ENCODE peak calls at places on chromosomes 5 and 9, in five cellular contexts. W, R, X, E and S are unnamed samples.

GRCh38 chr5:71697967-71698366 is 21.1 kb upstream of the CARTPT start:
- DNase-seq in W (no peak), E (no peak), X (peak; percentile 27), R (no peak), S (no peak)

GRCh38 chr5:125798311-125798710 is 624.9 kb upstream of the GRAMD2B start:
- DNase-seq in R (no peak), E (no peak), X (peak; percentile 3), W (no peak), S (no peak)

GRCh38 chr5:57537831-57538230 is 55.2 kb upstream of the ACTBL2 start:
- DNase-seq in E (no peak), W (no peak), X (no peak), R (no peak), S (no peak)

GRCh38 chr5:42951169-42951846 is 88.8 kb downstream of the ANXA2R start:
- DNase-seq in E (peak; percentile 87), W (no peak), R (no peak), X (no peak), S (peak; percentile 59)

GRCh38 chr5:67248703-67249589 is 52.3 kb upstream of the CD180 start:
- DNase-seq in X (no peak), R (no peak), W (no peak), E (no peak), S (peak; percentile 20)

GRCh38 chr9:32251539-32251938 is 132.9 kb upstream of the ACO1 start:
- DNase-seq in X (peak; percentile 59), E (no peak), W (no peak), R (peak; percentile 66), S (peak; percentile 38)

GRCh38 chr5:171226096-171226495 is 83.0 kb upstream of the TLX3 start:
- DNase-seq in R (no peak), W (no peak), E (no peak), X (no peak), S (no peak)

GRCh38 chr5:6473284-6473683 is 24.6 kb downstream of the UBE2QL1 start:
- DNase-seq in R (no peak), X (no peak), W (no peak), E (no peak), S (no peak)

GRCh38 chr5:142815469-142815868 is 45.3 kb downstream of the ARHGAP26 start:
- DNase-seq in W (no peak), X (no peak), E (no peak), R (no peak), S (no peak)
- H3K4me1 ChIP-seq in W (peaks cover 57% of the 10 kb centered on the region), X (peaks cover 59% of the 10 kb centered on the region), E (peaks cover 2% of the 10 kb centered on the region), R (peaks cover 6% of the 10 kb centered on the region), S (peaks cover 40% of the 10 kb centered on the region)

DNA sequence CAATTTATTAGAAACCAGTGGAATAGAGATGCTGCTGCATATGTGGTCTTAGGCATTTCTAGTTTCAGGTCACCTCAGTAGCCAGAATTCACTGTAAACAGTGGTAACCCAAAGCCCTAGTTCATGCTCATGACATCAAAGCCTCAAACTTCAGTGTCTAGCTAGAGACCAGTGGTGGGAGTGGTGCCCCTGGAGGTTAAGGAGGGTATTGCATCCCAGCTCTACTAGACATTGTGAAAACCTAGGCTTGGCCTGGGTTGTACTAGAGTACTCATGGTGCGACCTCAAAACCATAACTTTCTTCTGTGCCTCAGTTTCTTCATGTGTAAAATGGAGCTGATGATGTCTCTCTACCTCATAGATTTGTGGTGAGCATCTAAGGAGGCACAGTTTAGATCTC is 18.8 kb downstream of the COL5A1 start:
- DNase-seq in X (peak; percentile 67), E (no peak), W (no peak), R (no peak), S (no peak)
- H3K4me1 ChIP-seq in X (peaks cover 17% of the 10 kb centered on the region), E (no peaks in the 10 kb centered on the region), W (peaks cover 31% of the 10 kb centered on the region), R (peaks cover 4% of the 10 kb centered on the region), S (peaks cover 43% of the 10 kb centered on the region)

DNA sequence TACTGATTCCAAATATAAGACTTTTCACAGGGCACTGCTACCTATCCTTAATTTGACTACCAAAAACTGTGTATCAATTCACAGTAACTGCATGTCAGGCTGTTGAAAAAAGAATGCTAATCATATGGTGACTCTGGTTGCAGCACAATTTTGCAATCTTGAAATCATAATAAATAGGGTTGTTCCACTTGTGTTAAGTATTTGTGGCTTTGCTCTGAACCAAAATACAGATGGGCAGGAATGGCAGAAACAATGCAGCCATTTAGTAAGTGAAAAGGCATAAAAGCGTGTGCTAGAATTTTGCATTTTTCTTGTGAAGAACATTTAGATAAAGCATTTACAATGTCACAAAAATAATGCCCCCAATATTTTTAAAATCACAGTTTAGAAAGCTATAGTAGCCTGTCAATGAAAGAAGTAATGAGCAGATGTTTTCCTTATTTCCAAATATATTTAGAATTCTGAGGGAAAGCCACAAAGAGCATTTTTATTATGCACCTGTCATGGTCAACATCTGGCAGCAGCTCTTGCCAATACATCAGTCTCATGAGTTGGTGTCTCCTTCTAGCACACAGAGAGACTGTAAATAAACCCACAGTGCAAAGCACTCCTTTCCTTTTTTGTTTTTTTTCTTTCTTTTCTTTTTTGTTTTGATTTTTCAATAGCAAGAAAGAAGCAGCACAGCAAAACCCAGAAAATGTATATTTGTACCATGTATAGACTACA is 54.8 kb upstream of the PAM start:
- DNase-seq in W (no peak), X (no peak), R (no peak), E (no peak), S (no peak)
- H3K4me1 ChIP-seq in W (no peaks in the 10 kb centered on the region), X (no peaks in the 10 kb centered on the region), R (no peaks in the 10 kb centered on the region), E (no peaks in the 10 kb centered on the region), S (no peaks in the 10 kb centered on the region)

DNA sequence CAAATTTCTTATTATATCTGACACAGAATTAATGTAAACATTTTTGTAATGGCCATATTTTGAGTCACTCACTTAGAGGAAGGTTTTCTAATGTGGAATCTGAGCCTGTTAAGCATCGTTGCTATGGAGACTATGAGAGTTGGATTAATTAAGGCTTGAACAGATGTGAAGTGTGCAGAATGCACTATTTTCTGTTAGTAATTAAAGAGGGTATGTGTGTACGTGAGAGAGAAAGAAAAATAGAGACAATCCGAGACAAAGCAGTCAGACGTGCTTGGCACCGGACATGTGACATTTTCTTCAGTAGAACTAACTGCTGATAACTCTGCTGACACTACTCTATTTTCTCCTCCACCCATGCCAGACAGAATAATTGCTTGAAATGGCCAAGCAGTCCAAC is 321.9 kb downstream of the ARHGEF28 start:
- DNase-seq in X (no peak), R (no peak), W (no peak), E (no peak), S (no peak)
- H3K4me1 ChIP-seq in X (no peaks in the 10 kb centered on the region), R (no peaks in the 10 kb centered on the region), W (no peaks in the 10 kb centered on the region), E (peaks cover 9% of the 10 kb centered on the region), S (no peaks in the 10 kb centered on the region)

GRCh38 chr9:133715295-133715865 is 22.8 kb downstream of the SARDH start:
- DNase-seq in R (peak; percentile 92), X (no peak), E (peak; percentile 75), W (no peak), S (no peak)

GRCh38 chr9:133713211-133713959 is 24.8 kb downstream of the SARDH start:
- DNase-seq in E (peak; percentile 73), X (no peak), W (no peak), R (peak; percentile 15), S (no peak)

GRCh38 chr9:133715866-133716563 is 22.1 kb downstream of the SARDH start:
- DNase-seq in E (peak; percentile 73), X (no peak), R (peak; percentile 78), W (peak; percentile 74), S (no peak)

GRCh38 chr9:133713960-133714495 is 24.1 kb downstream of the SARDH start:
- DNase-seq in R (peak; percentile 15), E (peak; percentile 57), W (no peak), X (no peak), S (no peak)

GRCh38 chr9:133714606-133715294 is 23.4 kb downstream of the SARDH start:
- DNase-seq in E (peak; percentile 71), R (peak; percentile 90), X (no peak), W (no peak), S (no peak)
- H3K4me1 ChIP-seq in E (no peaks in the 10 kb centered on the region), R (peaks cover 47% of the 10 kb centered on the region), X (no peaks in the 10 kb centered on the region), W (no peaks in the 10 kb centered on the region), S (no peaks in the 10 kb centered on the region)

GRCh38 chr9:127536499-127536898 is 75.6 kb upstream of the STXBP1 start:
- DNase-seq in R (no peak), W (no peak), X (no peak), E (no peak), S (no peak)
- H3K4me1 ChIP-seq in R (no peaks in the 10 kb centered on the region), W (peaks cover 63% of the 10 kb centered on the region), X (peaks cover 52% of the 10 kb centered on the region), E (no peaks in the 10 kb centered on the region), S (peaks cover 15% of the 10 kb centered on the region)